ENCODE peak calls at places on chromosomes 13 and 19, in nine cellular contexts. O is Caco-2; M is HFF-Myc; V is astrocyte of the spinal cord; T is cardiac muscle cell; S is esophagus squamous epithelium; Y is ovary; A is CD4-positive, alpha-beta memory T cell; H is brain microvascular endothelial cell. W is an unnamed sample.

GRCh38 chr19:10517760-10518443 is 655 bp upstream of the S1PR5 start:
- DNase-seq in A (peak), M (no peak), T (peak), V (no peak), Y (no peak), O (peak), S (no peak), H (peak), W (no peak)

GRCh38 chr13:106562301-106562700 is 5.6 kb downstream of the ARGLU1 start:
- DNase-seq in T (no peak), A (no peak), O (no peak), V (no peak), S (no peak), Y (no peak), M (no peak), H (no peak), W (no peak)

GRCh38 chr13:102286326-102286725 is 115.5 kb downstream of the FGF14 start:
- DNase-seq in H (peak), S (no peak), T (peak), A (no peak), O (no peak), M (no peak), Y (no peak), V (peak), W (no peak)

GRCh38 chr13:39804332-39805231 is 149.1 kb downstream of the COG6 start:
- DNase-seq in O (no peak), V (no peak), A (no peak), S (no peak), T (no peak), Y (no peak), M (no peak), H (no peak), W (no peak)

GRCh38 chr13:80313668-80314278 is 27.2 kb downstream of the SPRY2 start:
- DNase-seq in Y (no peak), M (no peak), O (no peak), S (no peak), H (no peak), V (no peak), A (no peak), T (no peak), W (no peak)

GRCh38 chr19:36331353-36332228 is 47.4 kb downstream of the ZFP14 start:
- DNase-seq in M (peak), S (peak), O (no peak), Y (peak), T (peak), A (peak), V (peak), H (peak), W (peak)

GRCh38 chr13:90105276-90105675 is 1242.2 kb upstream of the MIR17HG start:
- DNase-seq in T (peak), M (no peak), H (no peak), A (no peak), S (no peak), O (no peak), V (peak), Y (no peak), W (no peak)

GRCh38 chr19:13029893-13030292 is 34.6 kb downstream of the NFIX start:
- DNase-seq in M (no peak), S (no peak), O (no peak), Y (no peak), T (no peak), V (no peak), A (no peak), H (no peak), W (no peak)

GRCh38 chr19:2351591-2351990 is 8.5 kb upstream of the TMPRSS9 start:
- DNase-seq in S (no peak), O (no peak), H (no peak), Y (no peak), M (no peak), V (no peak), T (no peak), A (no peak), W (no peak)

GRCh38 chr13:52695856-52696255 is 43.2 kb downstream of the SUGT1 start:
- DNase-seq in H (peak), M (no peak), A (no peak), V (peak), T (peak), O (no peak), S (no peak), Y (no peak), W (peak)

GRCh38 chr13:50635504-50635903 is 208.0 kb downstream of the DLEU7 start:
- DNase-seq in H (no peak), V (no peak), A (no peak), M (no peak), O (no peak), T (peak), Y (peak), S (no peak), W (no peak)

GRCh38 chr19:43439183-43440063 is 24.7 kb downstream of the TEX101 start:
- DNase-seq in O (no peak), H (no peak), A (peak), V (no peak), M (peak), Y (no peak), T (peak), S (no peak), W (peak)

GRCh38 chr13:36685912-36686311 is 12.1 kb downstream of the SERTM1 start:
- DNase-seq in M (no peak), O (no peak), V (peak), Y (no peak), H (peak), S (no peak), A (no peak), T (peak), W (no peak)

GRCh38 chr19:55440411-55441105 is 2.5 kb downstream of the SHISA7 start:
- DNase-seq in M (no peak), Y (no peak), A (no peak), H (no peak), O (no peak), T (no peak), V (no peak), S (no peak), W (no peak)

GRCh38 chr19:14407889-14408640 is 11.1 kb downstream of the DDX39A start:
- DNase-seq in H (no peak), V (no peak), Y (no peak), M (no peak), T (no peak), A (no peak), S (no peak), O (no peak), W (no peak)

GRCh38 chr19:41321600-41322270 is 11.8 kb downstream of the CCDC97 start:
- DNase-seq in V (peak), H (peak), T (peak), O (peak), A (no peak), M (no peak), Y (peak), S (no peak), W (no peak)

GRCh38 chr13:111940892-111941291 is 126.1 kb upstream of the SOX1 start:
- DNase-seq in Y (no peak), M (no peak), O (no peak), A (no peak), V (no peak), H (no peak), T (no peak), S (no peak), W (no peak)

GRCh38 chr19:29372461-29372860 is 153.3 kb upstream of the VSTM2B start:
- DNase-seq in M (no peak), O (no peak), Y (no peak), S (no peak), H (no peak), V (no peak), A (no peak), T (no peak), W (no peak)

GRCh38 chr13:20411638-20412342 is 113.9 kb downstream of the CRYL1 start:
- DNase-seq in Y (no peak), H (no peak), M (no peak), O (no peak), V (no peak), T (no peak), A (peak), S (no peak), W (no peak)

GRCh38 chr19:45154064-45154827 is 6.5 kb downstream of the NKPD1 start:
- DNase-seq in S (no peak), M (peak), O (peak), Y (no peak), T (peak), V (peak), A (no peak), H (peak), W (no peak)

GRCh38 chr19:48442116-48443035 is 3.4 kb upstream of the GRWD1 start:
- DNase-seq in M (no peak), S (no peak), A (no peak), H (no peak), T (no peak), V (no peak), O (no peak), Y (no peak), W (no peak)

GRCh38 chr19:48444933-48445194 is 919 bp upstream of the GRWD1 start:
- DNase-seq in O (no peak), M (no peak), Y (no peak), S (no peak), T (peak), V (no peak), H (no peak), A (no peak), W (no peak)

GRCh38 chr19:48444129-48444932 is 1.5 kb upstream of the GRWD1 start:
- DNase-seq in S (no peak), V (no peak), Y (peak), H (no peak), M (no peak), T (no peak), O (no peak), A (no peak), W (no peak)

GRCh38 chr19:48443262-48443661 is 2.5 kb upstream of the GRWD1 start:
- DNase-seq in H (no peak), O (no peak), Y (no peak), V (no peak), M (no peak), T (no peak), S (no peak), A (peak), W (no peak)

GRCh38 chr19:48443731-48444128 is 2.1 kb upstream of the GRWD1 start:
- DNase-seq in A (no peak), V (no peak), S (no peak), H (no peak), M (no peak), T (no peak), Y (no peak), O (no peak), W (no peak)
- H3K4me3 ChIP-seq in A (peak), V (no peak), S (peak), H (no peak), M (no peak), T (no peak), Y (no peak), O (no peak), W (no peak)

GRCh38 chr19:39388657-39389056 is 2.2 kb downstream of the PAF1 start:
- DNase-seq in T (no peak), Y (peak), S (no peak), O (no peak), H (no peak), M (no peak), A (no peak), V (no peak), W (no peak)
- H3K4me3 ChIP-seq in T (no peak), Y (no peak), S (no peak), O (no peak), H (no peak), M (no peak), A (no peak), V (no peak), W (no peak)

GRCh38 chr19:16160445-16160942 is 12.8 kb downstream of the CIB3 start:
- DNase-seq in T (no peak), Y (no peak), H (no peak), V (no peak), S (no peak), M (no peak), O (no peak), A (no peak), W (peak)

GRCh38 chr19:16161848-16162247 is 11.5 kb downstream of the CIB3 start:
- DNase-seq in V (peak), T (peak), A (no peak), S (no peak), O (no peak), Y (no peak), M (peak), H (peak), W (no peak)

GRCh38 chr19:16164222-16164890 is 9.0 kb downstream of the CIB3 start:
- DNase-seq in V (no peak), S (no peak), H (no peak), Y (no peak), M (no peak), O (no peak), A (no peak), T (no peak), W (no peak)

GRCh38 chr19:16159655-16160054 is 13.7 kb downstream of the CIB3 start:
- DNase-seq in T (no peak), Y (no peak), S (no peak), O (no peak), H (no peak), A (no peak), V (no peak), M (no peak), W (no peak)

GRCh38 chr19:16160943-16161560 is 12.3 kb downstream of the CIB3 start:
- DNase-seq in H (peak), A (no peak), S (no peak), Y (no peak), T (peak), M (peak), O (no peak), V (peak), W (no peak)
- H3K4me3 ChIP-seq in H (peak), A (no peak), S (no peak), Y (no peak), T (no peak), M (no peak), O (no peak), V (no peak), W (no peak)

DNA sequence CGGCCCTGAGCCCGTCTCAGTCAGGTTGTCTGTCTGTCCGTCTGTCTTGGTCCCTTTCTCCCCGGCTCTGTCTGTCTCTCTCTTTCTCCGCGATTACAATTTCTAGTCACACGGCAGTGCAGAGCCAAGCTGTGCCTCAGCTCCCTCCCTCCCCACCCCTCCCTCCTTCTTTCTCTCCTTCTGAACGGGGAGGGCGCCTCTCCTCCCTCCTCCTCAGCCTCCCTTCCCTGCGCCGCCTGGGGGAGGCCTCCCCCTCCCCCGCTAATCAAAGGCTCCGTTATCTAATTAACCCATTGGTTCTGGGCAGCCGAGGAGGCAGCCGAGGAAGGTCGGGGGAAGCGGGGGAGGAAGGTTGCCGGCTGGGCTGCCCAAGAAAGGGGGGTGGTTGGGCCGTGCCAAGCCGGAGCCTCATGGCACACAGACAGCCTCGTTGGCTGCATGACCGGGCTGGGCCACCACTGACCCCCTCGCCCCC is 16.5 kb downstream of the LRRC4B start:
- DNase-seq in Y (no peak), T (peak), M (no peak), A (no peak), H (no peak), S (no peak), O (no peak), V (no peak), W (no peak)
- H3K4me3 ChIP-seq in Y (no peak), T (peak), M (no peak), A (no peak), H (no peak), S (peak), O (no peak), V (no peak), W (no peak)

GRCh38 chr19:16068696-16069259 is 7.5 kb upstream of the TPM4 start:
- DNase-seq in M (no peak), Y (no peak), V (no peak), T (no peak), H (no peak), O (no peak), A (no peak), S (no peak), W (no peak)
- H3K4me3 ChIP-seq in M (no peak), Y (peak), V (peak), T (no peak), H (peak), O (no peak), A (no peak), S (peak), W (no peak)

DNA sequence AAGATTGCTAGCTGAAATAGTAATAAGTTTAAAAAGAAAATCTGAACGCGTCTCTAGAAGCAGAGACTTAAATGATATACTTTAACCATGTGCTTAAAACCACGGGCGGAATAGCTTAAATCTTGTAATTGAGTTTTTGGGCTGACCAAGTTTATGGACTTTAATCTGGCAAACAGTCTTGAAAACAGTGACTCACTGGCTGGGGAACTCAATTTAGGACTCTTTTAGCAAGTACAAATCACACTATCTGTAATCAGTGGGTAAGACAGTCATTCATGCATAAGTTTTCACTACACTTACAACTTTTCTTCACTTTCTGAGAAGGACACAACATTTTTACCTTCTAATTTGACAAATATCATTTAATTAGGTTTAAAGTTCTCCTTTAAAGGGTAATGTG is 26.8 kb downstream of the ZNF627 start:
- DNase-seq in M (no peak), T (peak), V (peak), A (no peak), H (peak), S (no peak), O (no peak), Y (no peak), W (no peak)
- H3K4me3 ChIP-seq in M (no peak), T (peak), V (no peak), A (no peak), H (no peak), S (peak), O (peak), Y (peak), W (peak)

DNA sequence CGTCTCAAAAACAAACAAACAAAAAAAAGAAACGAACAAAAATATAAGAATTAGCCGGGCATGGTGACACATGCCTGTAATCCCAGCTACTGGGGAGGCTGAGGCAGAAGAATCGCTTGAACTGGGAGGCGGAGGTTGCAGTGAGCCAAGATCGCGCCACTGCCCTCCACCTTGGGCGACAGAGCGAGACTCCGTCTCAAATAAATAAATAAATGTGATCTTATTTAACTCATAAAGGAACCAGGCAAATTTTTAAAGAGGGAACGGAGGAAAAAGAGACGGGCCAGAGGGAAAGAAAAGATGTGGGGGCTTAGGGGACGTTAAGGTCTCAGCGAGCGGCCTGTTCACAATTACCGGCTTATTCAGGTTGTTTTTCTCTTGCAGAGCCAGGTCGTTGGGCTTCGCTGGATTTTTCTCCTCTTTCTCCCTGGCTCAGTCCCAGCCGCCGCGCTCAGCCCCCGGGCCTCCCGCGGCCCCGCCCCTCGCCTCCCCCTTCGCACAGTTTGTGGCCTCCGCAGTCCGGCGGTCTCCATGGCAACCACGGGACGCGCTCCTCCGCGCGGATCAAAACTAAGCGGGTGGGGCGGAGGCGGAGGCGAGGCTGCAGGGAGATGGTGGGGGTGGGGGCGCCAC is 2.8 kb upstream of the CCDC8 start:
- DNase-seq in M (peak), H (peak), T (peak), V (peak), Y (peak), O (peak), S (no peak), A (no peak), W (no peak)
- H3K4me3 ChIP-seq in M (peak), H (peak), T (peak), V (peak), Y (peak), O (peak), S (peak), A (no peak), W (no peak)